ENCODE peak calls at places on chromosomes 16 and 17, in six cellular contexts. L is NCI-H1436; X is AG08396; D is glomerular endothelial cell; J is PC-9; W is activated T-helper 1 cell treated with anti-CD3 and anti-CD28 coated beads, Interleukin-12 subunit alpha, Interleukin-12 subunit beta, Interleukin-2, Interleukin-4 antibody, amounts not matched to agents 30 ng/mL and 10 ng/mL and 1 ng/mL, durations not matched to agents 14 hours and 24 hours and 36 hours. H is an unnamed sample.

GRCh38 chr16:85654251-85655115 is 34.3 kb downstream of the GINS2 start:
- DNase-seq in X (no peak), J (no peak), L (no peak), W (no peak), D (no peak), H (no peak)

GRCh38 chr16:50306287-50306686 is 39.9 kb downstream of the ADCY7 start:
- DNase-seq in W (no peak), L (no peak), X (no peak), D (no peak), J (no peak), H (no peak)

GRCh38 chr17:73657473-73658116 is 13.3 kb upstream of the SDK2 start:
- DNase-seq in J (peak; percentile 12), W (no peak), L (peak; percentile 41), D (no peak), X (no peak), H (no peak)

GRCh38 chr16:11669380-11670146 is 1.3 kb downstream of the SNN start:
- DNase-seq in J (no peak), W (no peak), L (no peak), D (no peak), X (peak; percentile 58), H (no peak)

GRCh38 chr17:6374271-6374691 is 60.6 kb downstream of the AIPL1 start:
- DNase-seq in L (no peak), W (no peak), X (no peak), D (no peak), J (peak; percentile 13), H (no peak)

GRCh38 chr17:44961921-44962350 is 6.2 kb downstream of the C1QL1 start:
- DNase-seq in D (no peak), J (no peak), X (no peak), L (no peak), W (no peak), H (no peak)

GRCh38 chr16:3656491-3657468 is 2.3 kb downstream of the DNASE1 start:
- DNase-seq in L (no peak), W (no peak), J (peak; percentile 26), X (no peak), D (no peak), H (no peak)

GRCh38 chr17:42403150-42403549 is 14.9 kb upstream of the STAT3 start:
- DNase-seq in D (no peak), J (no peak), L (peak; percentile 55), X (no peak), W (peak; percentile 27), H (no peak)

GRCh38 chr16:31149894-31150890 is at the start of gene PRSS36:
- DNase-seq in W (no peak), X (no peak), J (peak; percentile 89), L (no peak), D (no peak), H (no peak)

GRCh38 chr17:41910701-41911391 is 7.9 kb downstream of the ACLY start:
- DNase-seq in W (no peak), L (no peak), X (peak; percentile 88), J (no peak), D (no peak), H (no peak)

GRCh38 chr17:16075949-16076348 is 76.3 kb downstream of the TTC19 start:
- DNase-seq in L (no peak), D (no peak), W (no peak), X (no peak), J (no peak), H (no peak)

GRCh38 chr17:55330344-55330933 is 65.7 kb downstream of the HLF start:
- DNase-seq in W (no peak), D (no peak), J (no peak), X (no peak), L (no peak), H (no peak)

GRCh38 chr16:23235176-23235575 is 52.6 kb downstream of the SCNN1G start:
- DNase-seq in X (no peak), W (no peak), D (no peak), L (no peak), J (no peak), H (no peak)